ENCODE peak calls at places on chromosomes 2 and 18, in six cellular contexts. M is HepG2, B is HCT116, H is SK-N-SH, J is H1, U is K562. L is an unnamed sample.

GRCh38 chr2:54677476-54678265 is 45.8 kb upstream of the EML6 start:
- DNase-seq in M (no peak), B (no peak), H (no peak), J (no peak), U (no peak), L (no peak)

GRCh38 chr2:64035067-64035942 is 16.1 kb upstream of the VPS54 start:
- DNase-seq in M (no peak), B (no peak), H (no peak), J (no peak), U (no peak), L (no peak)

GRCh38 chr18:41862921-41863320 is 92.1 kb upstream of the PIK3C3 start:
- DNase-seq in M (no peak), B (no peak), H (no peak), J (no peak), U (no peak), L (no peak)

GRCh38 chr2:127408807-127409099 is 9.5 kb upstream of the PROC start:
- DNase-seq in M (peak), B (no peak), H (no peak), J (no peak), U (no peak), L (no peak)

GRCh38 chr2:232563580-232563979 is 13.1 kb downstream of the EIF4E2 start:
- DNase-seq in M (no peak), B (no peak), H (no peak), J (no peak), U (no peak), L (peak)

GRCh38 chr2:173869244-173869643 is 95.9 kb downstream of the SP3 start:
- DNase-seq in M (no peak), B (no peak), H (no peak), J (no peak), U (no peak), L (no peak)

GRCh38 chr18:55031576-55031975 is 72.3 kb upstream of the CCDC68 start:
- DNase-seq in M (no peak), B (no peak), H (no peak), J (no peak), U (no peak), L (no peak)

GRCh38 chr2:97713296-97714083 is at the start of gene ZAP70:
- DNase-seq in M (peak), B (no peak), H (no peak), J (no peak), U (no peak), L (no peak)

GRCh38 chr2:58042486-58042970 is 4.1 kb upstream of the VRK2 start:
- DNase-seq in M (peak), B (peak), H (peak), J (no peak), U (peak), L (no peak)

GRCh38 chr2:55460562-55460961 is 40.9 kb upstream of the CCDC88A start:
- DNase-seq in M (peak), B (no peak), H (no peak), J (no peak), U (peak), L (no peak)

GRCh38 chr2:209642146-209642815 is 129.4 kb upstream of the UNC80 start:
- DNase-seq in M (no peak), B (no peak), H (no peak), J (no peak), U (no peak), L (no peak)

GRCh38 chr2:219273887-219274391 is 5.2 kb upstream of the DNAJB2 start:
- DNase-seq in M (no peak), B (peak), H (no peak), J (no peak), U (no peak), L (no peak)

GRCh38 chr2:151267537-151267936 is 5.9 kb upstream of the RBM43 start:
- DNase-seq in M (no peak), B (no peak), H (no peak), J (no peak), U (no peak), L (no peak)

GRCh38 chr2:151261240-151261976 is at the start of gene RBM43:
- DNase-seq in M (peak), B (peak), H (peak), J (peak), U (peak), L (peak)

GRCh38 chr2:151261977-151262291 is 271 bp upstream of the RBM43 start:
- DNase-seq in M (no peak), B (no peak), H (no peak), J (no peak), U (no peak), L (no peak)

GRCh38 chr2:151262629-151263028 is 966 bp upstream of the RBM43 start:
- DNase-seq in M (no peak), B (no peak), H (no peak), J (no peak), U (no peak), L (no peak)

GRCh38 chr2:151264157-151264835 is 2.6 kb upstream of the RBM43 start:
- DNase-seq in M (peak), B (no peak), H (no peak), J (no peak), U (peak), L (no peak)
- TF ChIP-seq JUND in M (no peak), B (no peak), H (no peak), J (no peak), U (no peak), L (no peak)

GRCh38 chr2:52717836-52718235 is 1049.8 kb upstream of the CHAC2 start:
- DNase-seq in M (no peak), B (no peak), H (no peak), J (no peak), U (no peak), L (no peak)
- TF ChIP-seq JUND in M (no peak), B (no peak), H (no peak), J (no peak), U (no peak), L (no peak)

GRCh38 chr18:76850112-76850511 is 27.8 kb downstream of the ZNF236 start:
- DNase-seq in M (no peak), B (no peak), H (no peak), J (no peak), U (no peak), L (no peak)
- TF ChIP-seq JUND in M (no peak), B (no peak), H (no peak), J (no peak), U (no peak), L (no peak)

GRCh38 chr2:236946871-236947270 is 138.8 kb upstream of the COPS8 start:
- DNase-seq in M (no peak), B (no peak), H (no peak), J (no peak), U (no peak), L (no peak)
- TF ChIP-seq JUND in M (no peak), B (no peak), H (no peak), J (no peak), U (no peak), L (no peak)

DNA sequence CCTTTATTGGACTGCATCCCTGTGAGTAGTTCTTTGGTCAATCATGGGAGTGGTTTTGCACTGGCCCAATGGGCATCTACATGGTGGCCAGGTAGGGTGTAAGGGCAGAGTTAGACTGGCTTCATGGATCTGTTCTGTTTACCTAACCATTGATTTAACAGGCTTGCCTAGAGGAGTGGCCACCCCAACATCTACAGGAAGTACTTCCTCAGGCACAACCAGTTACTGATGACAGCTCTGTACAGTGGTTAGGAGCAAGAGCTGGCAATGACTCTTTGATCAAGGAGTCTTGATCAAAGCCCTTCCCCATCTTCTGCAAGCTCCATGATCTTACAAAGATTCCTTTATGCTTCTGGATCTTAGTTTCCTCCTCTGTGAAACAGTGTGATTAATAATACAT is 140.9 kb upstream of the CYP1B1 start:
- DNase-seq in M (no peak), B (no peak), H (no peak), J (no peak), U (no peak), L (no peak)
- TF ChIP-seq JUND in M (no peak), B (no peak), H (no peak), J (no peak), U (no peak), L (no peak)

GRCh38 chr2:25328152-25329085 is 13.3 kb downstream of the DNMT3A start:
- DNase-seq in M (no peak), B (no peak), H (no peak), J (no peak), U (no peak), L (no peak)
- TF ChIP-seq JUND in M (no peak), B (no peak), H (no peak), J (no peak), U (no peak), L (no peak)

DNA sequence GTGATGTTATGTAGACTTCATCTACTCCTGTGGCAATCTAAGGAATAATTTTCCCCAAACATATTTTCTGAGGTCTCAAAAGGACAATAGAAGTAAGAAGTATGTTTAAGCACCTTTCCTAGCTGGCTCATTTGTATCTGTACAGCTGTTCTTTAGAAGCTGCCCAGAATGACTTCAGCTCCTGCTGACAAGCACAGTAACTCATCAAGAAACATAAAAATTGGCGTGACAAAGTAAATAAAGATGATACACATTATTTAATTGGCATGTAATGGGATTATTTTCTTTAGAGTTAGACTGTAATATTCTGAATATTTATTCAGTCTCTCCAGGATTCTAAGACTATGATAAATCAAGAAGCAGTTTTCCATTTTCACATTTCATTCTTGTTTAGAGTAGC is 107.3 kb downstream of the PDE1A start:
- DNase-seq in M (no peak), B (no peak), H (no peak), J (no peak), U (no peak), L (no peak)
- TF ChIP-seq JUND in M (no peak), B (no peak), H (no peak), J (no peak), U (no peak), L (no peak)

GRCh38 chr2:74387346-74387745 is 7.2 kb upstream of the DCTN1 start:
- DNase-seq in M (no peak), B (no peak), H (no peak), J (no peak), U (no peak), L (no peak)
- TF ChIP-seq JUND in M (no peak), B (no peak), H (no peak), J (no peak), U (no peak), L (no peak)

GRCh38 chr2:9139491-9140443 is 66.8 kb upstream of the ASAP2 start:
- DNase-seq in M (peak), B (peak), H (peak), J (no peak), U (peak), L (peak)
- TF ChIP-seq JUND in M (no peak), B (no peak), H (no peak), J (no peak), U (no peak), L (no peak)